ENCODE peak calls at places on chromosome 10, in four cellular contexts. Z is naive thymus-derived CD4-positive, alpha-beta T cell; L is right cardiac atrium; Q is aorta. J is an unnamed sample.

GRCh38 chr10:43453266-43453831 is 16.4 kb downstream of the ZNF487 start:
- ATAC-seq in Q (no peak), L (no peak), Z (no peak), J (no peak)

GRCh38 chr10:33612551-33612950 is 278.1 kb upstream of the NRP1 start:
- ATAC-seq in L (peak; percentile 55), Z (peak; percentile 50), Q (peak; percentile 75), J (peak; percentile 89)

GRCh38 chr10:72250666-72251065 is 23.1 kb upstream of the DDIT4 start:
- ATAC-seq in L (peak; percentile 31), Q (peak; percentile 66), Z (no peak), J (peak; percentile 39)

GRCh38 chr10:124734311-124735166 is 9.6 kb downstream of the FAM53B start:
- ATAC-seq in L (no peak), Q (no peak), Z (peak; percentile 46), J (no peak)

GRCh38 chr10:96695366-96695765 is 24.9 kb downstream of the PIK3AP1 start:
- ATAC-seq in Z (peak; percentile 71), L (no peak), Q (no peak), J (no peak)

GRCh38 chr10:546971-547590 is 142.4 kb downstream of the DIP2C start:
- ATAC-seq in L (no peak), Q (no peak), Z (no peak), J (no peak)

GRCh38 chr10:13686331-13686752 is 99.6 kb downstream of the PRPF18 start:
- ATAC-seq in L (peak; percentile 77), Q (peak; percentile 15), Z (no peak), J (peak; percentile 41)

GRCh38 chr10:69065406-69066361 is 22.2 kb upstream of the SRGN start:
- ATAC-seq in Q (peak; percentile 38), Z (peak; percentile 64), L (peak; percentile 20), J (no peak)

GRCh38 chr10:77104459-77104980 is 533.1 kb downstream of the KCNMA1 start:
- ATAC-seq in Q (peak; percentile 69), Z (no peak), L (peak; percentile 91), J (peak; percentile 92)

GRCh38 chr10:44244745-44245600 is 139.9 kb downstream of the CXCL12 start:
- ATAC-seq in Z (no peak), Q (no peak), L (no peak), J (no peak)

GRCh38 chr10:70656489-70656888 is 15.8 kb upstream of the ADAMTS14 start:
- ATAC-seq in Q (no peak), Z (no peak), L (peak; percentile 34), J (no peak)

GRCh38 chr10:92848037-92848440 is 281 bp upstream of the EXOC6 start:
- ATAC-seq in Z (no peak), Q (no peak), L (no peak), J (no peak)

GRCh38 chr10:30228638-30229037 is 120.4 kb downstream of the MTPAP start:
- ATAC-seq in L (peak; percentile 73), Q (peak; percentile 81), Z (no peak), J (no peak)

GRCh38 chr10:44030132-44030531 is 354.8 kb downstream of the CXCL12 start:
- ATAC-seq in Z (peak; percentile 59), L (peak; percentile 29), Q (no peak), J (no peak)

GRCh38 chr10:127024655-127025054 is 119.4 kb downstream of the DOCK1 start:
- ATAC-seq in Z (no peak), L (peak; percentile 51), Q (peak; percentile 46), J (peak; percentile 93)

GRCh38 chr10:84850826-84851225 is 522.4 kb downstream of the CCSER2 start:
- ATAC-seq in L (no peak), Q (no peak), Z (no peak), J (no peak)

GRCh38 chr10:103637855-103638561 is 144.5 kb downstream of the NEURL1 start:
- ATAC-seq in L (peak; percentile 83), Z (no peak), Q (peak; percentile 89), J (peak; percentile 90)

GRCh38 chr10:10996966-10997620 is 20.6 kb upstream of the CELF2 start:
- ATAC-seq in Z (peak; percentile 57), Q (no peak), L (peak; percentile 75), J (no peak)

GRCh38 chr10:50561816-50562215 is 61.9 kb downstream of the SGMS1 start:
- ATAC-seq in Q (peak; percentile 49), Z (peak; percentile 27), L (peak; percentile 39), J (peak; percentile 29)

GRCh38 chr10:35090162-35090954 is at the start of gene CUL2:
- ATAC-seq in Z (peak; percentile 96), L (peak; percentile 99), Q (peak; percentile 98), J (peak; percentile 97)

GRCh38 chr10:103648951-103649532 is 155.5 kb downstream of the NEURL1 start:
- ATAC-seq in Z (no peak), Q (peak; percentile 54), L (peak; percentile 43), J (peak; percentile 20)

GRCh38 chr10:113648478-113648877 is 15.4 kb downstream of the NRAP start:
- ATAC-seq in L (no peak), Z (no peak), Q (no peak), J (no peak)

GRCh38 chr10:33249659-33250058 is 84.8 kb downstream of the NRP1 start:
- ATAC-seq in Z (no peak), L (peak; percentile 78), Q (no peak), J (no peak)

GRCh38 chr10:112797908-112798307 is 152.1 kb upstream of the TCF7L2 start:
- ATAC-seq in L (no peak), Z (no peak), Q (no peak), J (no peak)

GRCh38 chr10:22259280-22259679 is 41.5 kb upstream of the EBLN1 start:
- ATAC-seq in L (no peak), Q (no peak), Z (peak; percentile 55), J (no peak)

GRCh38 chr10:21261705-21262285 is 263.7 kb downstream of the SKIDA1 start:
- ATAC-seq in Z (no peak), Q (no peak), L (no peak), J (no peak)

GRCh38 chr10:127227663-127228062 is 31.3 kb upstream of the INSYN2A start:
- ATAC-seq in L (no peak), Z (no peak), Q (no peak), J (no peak)

GRCh38 chr10:79084012-79084971 is 15.5 kb downstream of the ZMIZ1 start:
- ATAC-seq in Z (peak; percentile 73), L (peak; percentile 85), Q (peak; percentile 90), J (peak; percentile 85)

GRCh38 chr10:17022399-17022798 is 107.2 kb downstream of the CUBN start:
- ATAC-seq in Z (no peak), L (no peak), Q (no peak), J (no peak)

GRCh38 chr10:48456361-48456804 is 148.5 kb downstream of the ARHGAP22 start:
- ATAC-seq in L (no peak), Z (peak; percentile 73), Q (no peak), J (no peak)

GRCh38 chr10:97937054-97937453 is 87.4 kb downstream of the GOLGA7B start:
- ATAC-seq in Q (no peak), Z (no peak), L (no peak), J (no peak)

GRCh38 chr10:75029874-75030273 is 81.6 kb upstream of the SAMD8 start:
- ATAC-seq in Z (no peak), L (peak; percentile 18), Q (peak; percentile 42), J (peak; percentile 75)

GRCh38 chr10:97914837-97915211 is 65.2 kb downstream of the GOLGA7B start:
- ATAC-seq in L (peak; percentile 86), Z (peak; percentile 81), Q (peak; percentile 79), J (peak; percentile 79)

GRCh38 chr10:15352201-15352600 is 18.9 kb downstream of the FAM171A1 start:
- ATAC-seq in Z (no peak), L (no peak), Q (no peak), J (no peak)